ENCODE peak calls at places on chromosome 7, in four cellular contexts. H, L, E and C are unnamed samples.

GRCh38 chr7:483656-484364 is 35.8 kb downstream of the PDGFA start:
- DNase-seq in H (no peak), L (no peak), E (no peak), C (no peak)

GRCh38 chr7:151327022-151327421 is 14.6 kb upstream of the NUB1 start:
- DNase-seq in H (no peak), L (no peak), E (no peak), C (no peak)

GRCh38 chr7:132298782-132299181 is 277.5 kb downstream of the PLXNA4 start:
- DNase-seq in H (no peak), L (no peak), E (no peak), C (no peak)

GRCh38 chr7:70312336-70312735 is 714.1 kb downstream of the AUTS2 start:
- DNase-seq in H (no peak), L (no peak), E (no peak), C (no peak)

GRCh38 chr7:18583305-18583704 is 87.8 kb downstream of the HDAC9 start:
- DNase-seq in H (no peak), L (no peak), E (peak), C (no peak)

GRCh38 chr7:36283711-36284130 is 105.9 kb upstream of the ANLN start:
- DNase-seq in H (no peak), L (no peak), E (no peak), C (peak)

GRCh38 chr7:55129409-55130078 is 110.7 kb downstream of the EGFR start:
- DNase-seq in H (no peak), L (no peak), E (no peak), C (no peak)

GRCh38 chr7:112271162-112271561 is 64.7 kb downstream of the ZNF277 start:
- DNase-seq in H (no peak), L (no peak), E (no peak), C (no peak)

GRCh38 chr7:72292794-72293193 is 119.3 kb downstream of the CALN1 start:
- DNase-seq in H (no peak), L (no peak), E (no peak), C (no peak)

GRCh38 chr7:47893238-47893637 is 55.0 kb downstream of the PKD1L1 start:
- DNase-seq in H (no peak), L (no peak), E (peak), C (peak)

GRCh38 chr7:28408105-28408973 is 4.0 kb upstream of the CREB5 start:
- DNase-seq in H (no peak), L (no peak), E (peak), C (peak)

GRCh38 chr7:55370001-55370400 is 4.9 kb downstream of the LANCL2 start:
- DNase-seq in H (no peak), L (no peak), E (no peak), C (no peak)